ENCODE peak calls at places on chromosomes 4 and X, in five cellular contexts. L is CD8-positive, alpha-beta memory T cell; M is aorta; Z is tibial artery; N is PC-9. U is an unnamed sample.

GRCh38 chrX:108601276-108601675 is 135.1 kb downstream of the IRS4 start:
- DNase-seq in L (no peak), M (no peak), Z (no peak), N (no peak), U (no peak)

GRCh38 chr4:3462321-3462789 is 751 bp upstream of the DOK7 start:
- DNase-seq in L (no peak), M (no peak), Z (no peak), N (no peak), U (no peak)

GRCh38 chr4:154044118-154044517 is 255.2 kb upstream of the SFRP2 start:
- DNase-seq in L (no peak), M (no peak), Z (no peak), N (no peak), U (no peak)

GRCh38 chrX:37752941-37753340 is 26.9 kb upstream of the CYBB start:
- DNase-seq in L (no peak), M (no peak), Z (no peak), N (no peak), U (no peak)

GRCh38 chr4:181150173-181150572 is 1093.0 kb upstream of the TENM3 start:
- DNase-seq in L (no peak), M (no peak), Z (no peak), N (no peak), U (no peak)

GRCh38 chr4:93346840-93347239 is 481.7 kb upstream of the ATOH1 start:
- DNase-seq in L (no peak), M (no peak), Z (no peak), N (no peak), U (no peak)

GRCh38 chr4:173345648-173346047 is 11.5 kb upstream of the HMGB2 start:
- DNase-seq in L (no peak), M (no peak), Z (no peak), N (no peak), U (no peak)

GRCh38 chr4:140312101-140312500 is 61.3 kb upstream of the SCOC start:
- DNase-seq in L (no peak), M (no peak), Z (no peak), N (no peak), U (no peak)

GRCh38 chr4:141046255-141046654 is 87.0 kb downstream of the RNF150 start:
- DNase-seq in L (no peak), M (no peak), Z (no peak), N (no peak), U (peak)

GRCh38 chrX:15530318-15530717 is 29.7 kb downstream of the BMX start:
- DNase-seq in L (no peak), M (no peak), Z (no peak), N (no peak), U (no peak)

GRCh38 chrX:112851806-112852205 is 11.2 kb upstream of the AMOT start:
- DNase-seq in L (no peak), M (no peak), Z (no peak), N (peak), U (no peak)

GRCh38 chrX:19874391-19875050 is 12.9 kb downstream of the SH3KBP1 start:
- DNase-seq in L (no peak), M (no peak), Z (no peak), N (no peak), U (no peak)

GRCh38 chrX:134622056-134622812 is 36.0 kb downstream of the PLAC1 start:
- DNase-seq in L (no peak), M (no peak), Z (no peak), N (no peak), U (peak)

GRCh38 chr4:39689970-39690369 is 8.0 kb upstream of the UBE2K start:
- DNase-seq in L (no peak), M (no peak), Z (no peak), N (no peak), U (no peak)

GRCh38 chr4:6658635-6659075 is 18.2 kb downstream of the MRFAP1 start:
- DNase-seq in L (peak), M (peak), Z (peak), N (no peak), U (no peak)

GRCh38 chr4:6657242-6658203 is 17.0 kb downstream of the MRFAP1 start:
- DNase-seq in L (no peak), M (no peak), Z (no peak), N (no peak), U (no peak)

GRCh38 chr4:6658204-6658585 is 17.7 kb downstream of the MRFAP1 start:
- DNase-seq in L (no peak), M (no peak), Z (no peak), N (no peak), U (no peak)

GRCh38 chr4:6660430-6660829 is 19.9 kb downstream of the MRFAP1 start:
- DNase-seq in L (no peak), M (no peak), Z (no peak), N (no peak), U (no peak)

DNA sequence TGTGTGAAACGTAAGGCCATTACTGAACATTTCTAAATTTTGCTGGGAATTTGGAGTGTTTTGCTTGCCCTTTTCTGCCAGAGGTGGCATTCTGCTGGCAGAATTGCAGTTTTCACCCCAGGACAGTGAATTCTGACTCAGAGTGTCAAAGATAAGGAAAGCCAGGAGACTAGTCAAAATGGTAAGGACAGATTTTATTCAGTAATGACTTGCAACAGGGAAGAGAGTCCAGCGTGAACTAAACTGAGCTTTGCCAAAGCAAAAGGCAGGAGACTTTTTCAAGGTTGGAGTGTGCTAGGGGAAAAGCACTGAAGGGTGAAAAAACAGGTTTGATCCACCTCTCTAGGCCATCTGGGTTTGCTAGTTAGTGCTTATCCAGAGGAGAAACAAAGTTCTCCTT is 19.4 kb downstream of the MRFAP1 start:
- DNase-seq in L (no peak), M (no peak), Z (no peak), N (no peak), U (no peak)
- H3K27ac ChIP-seq in L (no peak), M (no peak), Z (no peak), N (no peak), U (no peak)

DNA sequence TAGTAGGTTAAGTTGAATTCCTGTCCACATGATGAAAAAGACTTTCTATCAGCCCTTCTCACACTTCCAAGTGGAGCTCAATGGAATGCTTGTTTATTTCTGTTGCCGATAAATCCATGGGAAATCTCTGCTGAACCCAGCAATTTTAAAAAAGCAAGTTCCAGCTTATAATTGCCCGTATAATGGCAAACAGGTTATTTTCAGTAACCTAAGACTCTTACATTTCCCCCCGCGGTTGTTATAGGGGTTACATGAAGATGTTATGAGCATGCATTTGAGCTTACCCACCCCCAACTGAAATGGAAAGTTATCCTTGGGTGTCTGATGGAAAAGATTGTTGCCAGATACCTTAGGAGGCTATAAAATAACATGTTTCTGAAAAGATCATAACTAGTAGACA is 136.2 kb downstream of the PALLD start:
- DNase-seq in L (no peak), M (no peak), Z (no peak), N (no peak), U (no peak)
- H3K27ac ChIP-seq in L (no peak), M (no peak), Z (peak), N (peak), U (no peak)

DNA sequence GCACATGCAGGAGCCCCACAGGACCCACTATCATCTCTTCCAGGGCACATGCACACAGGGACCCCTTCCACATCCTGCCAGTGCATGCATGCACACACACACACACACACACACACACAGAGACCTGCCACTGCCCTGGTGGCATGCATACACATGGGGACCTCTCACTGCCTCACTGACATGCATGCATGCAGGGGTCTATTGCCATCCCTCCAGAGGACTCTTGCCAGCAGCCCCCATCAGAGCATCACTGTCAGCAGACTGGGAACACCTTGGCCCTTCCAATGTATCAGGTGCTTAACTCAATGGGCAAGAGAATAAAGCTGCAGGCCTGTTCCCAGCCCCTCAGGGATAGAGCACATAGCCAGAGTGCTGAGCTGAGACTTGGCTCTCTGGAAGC is 433.6 kb upstream of the PPP1R2C start:
- DNase-seq in L (no peak), M (no peak), Z (no peak), N (no peak), U (no peak)
- H3K27ac ChIP-seq in L (no peak), M (no peak), Z (no peak), N (no peak), U (no peak)

DNA sequence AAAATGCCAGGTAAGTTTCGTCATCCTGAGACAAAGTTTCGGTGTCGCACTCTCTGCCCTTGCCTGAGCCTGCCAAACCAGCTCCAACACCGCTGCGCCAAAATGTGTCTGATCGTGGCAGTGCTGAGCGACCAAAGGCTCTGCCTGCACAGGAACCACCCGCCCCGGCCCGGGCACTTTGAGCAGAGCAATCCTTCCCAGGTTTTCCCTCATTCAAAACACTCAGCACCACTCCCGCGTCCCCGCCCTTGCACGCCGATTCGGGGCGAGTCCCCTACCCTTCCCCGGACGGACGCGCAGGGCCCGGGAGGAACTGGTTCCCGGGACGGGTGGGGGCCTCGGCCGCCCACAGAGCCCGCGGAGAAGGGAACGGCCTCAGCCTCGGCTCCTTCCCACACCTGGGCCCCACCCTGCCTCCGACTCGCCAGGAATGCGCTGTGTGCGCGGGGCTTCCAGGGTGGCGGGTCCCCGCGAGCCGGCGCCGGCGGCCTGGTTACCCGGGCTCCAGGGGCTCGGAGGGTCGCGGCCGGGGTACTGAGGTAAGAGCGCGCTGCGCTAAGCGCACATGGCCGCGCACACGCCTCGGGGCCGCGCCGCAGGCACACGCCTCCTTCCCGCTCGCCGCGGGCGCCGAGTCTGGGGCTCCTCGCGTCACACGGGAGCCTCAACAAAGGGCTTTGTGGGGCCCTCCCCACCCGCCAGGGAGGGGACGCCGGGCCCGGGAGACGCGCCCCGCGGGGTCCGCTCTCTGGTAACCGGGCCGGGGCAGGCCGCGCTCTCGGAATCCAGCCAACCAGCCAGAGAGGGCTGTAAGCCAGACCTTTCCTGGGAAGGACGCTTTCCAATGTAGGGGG is at the start of gene C4orf36:
- DNase-seq in L (no peak), M (peak), Z (peak), N (peak), U (peak)
- H3K27ac ChIP-seq in L (no peak), M (peak), Z (peak), N (peak), U (peak)

DNA sequence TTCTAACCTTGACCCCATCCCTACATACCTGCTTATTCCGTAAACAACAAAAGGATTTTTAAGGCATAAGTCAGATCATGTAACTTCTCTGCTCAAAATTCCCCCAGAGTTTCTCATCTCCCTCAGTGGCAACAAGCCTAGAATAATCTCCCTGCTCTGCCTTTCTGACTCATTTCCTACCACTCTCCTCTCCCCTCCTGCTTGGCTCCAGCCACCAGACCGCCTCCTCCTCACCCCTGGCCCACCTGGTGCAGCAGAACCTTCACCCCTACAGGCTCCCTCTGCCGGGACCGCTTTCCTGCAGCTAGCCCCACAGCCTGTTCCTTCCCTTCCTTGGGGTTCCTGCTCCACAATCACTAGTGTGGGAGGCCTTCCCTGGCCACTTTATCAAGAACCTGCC is 32.1 kb downstream of the TSPAN5 start:
- DNase-seq in L (no peak), M (peak), Z (no peak), N (peak), U (peak)
- H3K27ac ChIP-seq in L (no peak), M (peak), Z (peak), N (peak), U (peak)

GRCh38 chr4:6463311-6464289 is 8.8 kb downstream of the PPP2R2C start:
- DNase-seq in L (no peak), M (no peak), Z (peak), N (no peak), U (no peak)
- H3K27ac ChIP-seq in L (no peak), M (no peak), Z (no peak), N (no peak), U (no peak)

DNA sequence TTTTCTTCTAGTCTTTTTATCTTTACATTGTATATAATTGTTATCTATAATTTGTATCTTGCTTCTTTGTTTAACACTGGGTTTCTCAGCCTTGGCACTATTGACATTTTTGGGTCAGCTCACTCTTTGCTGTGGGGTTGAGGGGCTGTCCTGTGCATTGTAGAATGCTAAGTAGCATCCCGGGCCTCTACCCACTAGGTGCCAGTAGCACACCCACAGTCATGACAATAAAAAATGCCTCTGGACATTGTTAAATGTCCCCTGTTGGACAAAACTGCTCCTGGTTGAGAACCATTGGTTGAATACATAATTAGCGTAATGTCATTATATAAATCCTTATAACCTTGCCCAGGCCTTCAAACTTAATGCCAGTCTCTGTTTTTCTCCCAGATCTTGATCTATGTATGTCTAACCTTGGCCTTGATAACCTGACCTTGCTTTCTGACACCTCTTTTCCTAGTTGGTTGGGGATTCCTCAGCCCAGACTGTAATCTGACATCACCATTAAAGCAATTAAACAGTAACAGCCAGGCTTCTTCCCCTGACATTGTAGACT is 46.1 kb downstream of the DCX start:
- DNase-seq in L (no peak), M (no peak), Z (no peak), N (no peak), U (no peak)
- H3K27ac ChIP-seq in L (no peak), M (no peak), Z (no peak), N (no peak), U (no peak)

GRCh38 chrX:21946925-21947641 is 6.6 kb downstream of the SMS start:
- DNase-seq in L (no peak), M (no peak), Z (no peak), N (peak), U (peak)

GRCh38 chrX:21948897-21949578 is 8.5 kb downstream of the SMS start:
- DNase-seq in L (no peak), M (no peak), Z (no peak), N (no peak), U (no peak)

GRCh38 chrX:21952624-21953023 is 12.1 kb downstream of the SMS start:
- DNase-seq in L (no peak), M (no peak), Z (no peak), N (no peak), U (no peak)

GRCh38 chrX:21947671-21948070 is 7.2 kb downstream of the SMS start:
- DNase-seq in L (no peak), M (no peak), Z (no peak), N (no peak), U (no peak)

DNA sequence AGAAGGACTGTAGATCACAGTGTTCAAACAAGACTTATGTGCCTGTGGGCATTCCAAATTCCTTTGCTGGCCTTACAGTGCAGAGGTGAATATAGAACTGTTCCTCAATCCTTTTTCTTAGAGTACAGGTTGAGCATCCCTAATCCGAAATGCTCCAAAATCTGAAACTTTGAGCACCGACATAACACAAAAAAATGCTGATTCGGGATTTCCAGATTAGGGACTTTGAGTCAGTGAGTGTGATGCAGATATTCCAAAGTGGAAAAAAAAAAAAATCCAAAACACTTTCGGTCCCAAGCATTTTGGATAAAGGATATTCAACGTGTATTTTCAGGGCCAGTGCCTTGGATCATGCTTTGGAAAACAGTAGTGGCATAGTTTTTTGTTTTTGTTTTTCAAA is 9.2 kb downstream of the SMS start:
- DNase-seq in L (no peak), M (no peak), Z (no peak), N (no peak), U (no peak)
- H3K27ac ChIP-seq in L (no peak), M (no peak), Z (no peak), N (no peak), U (no peak)

DNA sequence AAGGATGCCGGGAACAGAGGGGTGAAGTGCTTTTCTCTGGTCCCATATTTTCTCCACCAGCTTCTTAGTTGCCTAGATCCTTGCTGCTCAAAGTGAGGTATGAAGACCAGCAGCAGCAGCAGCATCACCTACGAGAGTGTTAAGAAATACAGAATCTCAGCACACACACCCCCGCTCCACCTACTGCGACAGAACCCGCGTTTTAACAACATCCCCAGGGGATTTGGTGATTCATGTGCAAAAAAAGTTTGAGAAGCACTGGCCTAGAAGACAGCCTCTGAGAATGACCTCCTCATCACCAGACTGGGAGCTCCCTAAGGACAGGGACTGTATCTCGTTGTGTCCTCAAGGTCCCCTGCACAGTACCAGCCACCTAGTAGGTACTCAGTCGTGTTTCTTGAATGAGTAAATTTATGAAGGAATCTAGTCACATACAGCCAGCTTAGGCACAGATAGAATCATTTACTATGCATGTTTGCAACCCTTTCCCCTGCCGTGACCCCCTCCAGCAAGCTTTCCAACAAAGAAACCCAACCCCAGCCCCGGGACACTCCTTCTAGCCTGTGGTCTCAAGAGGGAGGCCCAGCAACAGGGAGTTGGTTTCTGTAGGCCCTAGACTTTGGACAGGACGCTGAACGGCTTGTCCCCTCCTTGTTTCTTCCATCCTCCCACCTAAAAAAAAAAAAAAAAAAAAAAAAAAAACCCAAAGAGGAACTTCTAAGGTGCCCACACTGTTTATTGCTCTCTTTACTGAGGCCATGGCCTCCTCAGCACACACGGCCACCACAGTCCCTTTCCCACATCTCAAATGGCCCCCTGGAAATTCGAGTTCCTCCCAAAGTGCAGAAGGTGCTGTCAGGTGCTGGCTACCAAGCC is 21.4 kb downstream of the RTL5 start:
- DNase-seq in L (no peak), M (no peak), Z (no peak), N (no peak), U (no peak)
- H3K27ac ChIP-seq in L (no peak), M (no peak), Z (no peak), N (no peak), U (no peak)

DNA sequence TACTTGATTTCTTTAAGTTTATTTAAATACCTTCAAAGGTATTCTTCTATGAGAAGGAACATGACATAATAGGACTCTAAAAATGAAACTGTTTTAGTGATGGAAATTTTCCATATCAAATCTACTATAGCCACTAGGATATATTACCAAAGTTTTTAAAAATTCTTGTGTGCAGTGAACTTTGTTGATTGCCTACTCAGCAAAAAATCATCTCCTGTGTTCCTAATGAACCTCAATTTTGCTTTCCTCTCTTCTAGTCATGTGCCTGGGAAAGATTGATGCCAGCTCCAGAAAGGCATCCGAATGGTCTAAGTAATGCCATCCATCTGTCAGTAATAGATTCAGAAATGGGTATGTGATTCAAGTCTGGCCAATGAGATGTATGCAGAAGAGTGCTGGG is 111.1 kb downstream of the ANXA3 start:
- DNase-seq in L (no peak), M (no peak), Z (no peak), N (no peak), U (no peak)
- H3K27ac ChIP-seq in L (no peak), M (no peak), Z (no peak), N (peak), U (no peak)